ENCODE peak calls at places on chromosomes 12 and 14, in six cellular contexts. C is pancreas, X is fibroblast of villous mesenchyme, V is colonic mucosa, M is GM13976, A is neural progenitor cell. K is an unnamed sample.

GRCh38 chr12:66044731-66045130 is 85.8 kb downstream of the LLPH start:
- DNase-seq in X (peak; percentile 14), V (no peak), A (no peak), C (no peak), M (no peak), K (no peak)

GRCh38 chr12:115456946-115457689 is 773.1 kb upstream of the TBX3 start:
- DNase-seq in V (no peak), X (no peak), C (no peak), M (no peak), A (peak; percentile 67), K (no peak)

GRCh38 chr12:13002301-13003097 is 2.4 kb upstream of the HEBP1 start:
- DNase-seq in X (no peak), C (no peak), V (no peak), M (no peak), A (no peak), K (no peak)

GRCh38 chr12:18250313-18250916 is 10.9 kb upstream of the PIK3C2G start:
- DNase-seq in V (peak; percentile 38), C (no peak), M (peak; percentile 48), X (peak; percentile 76), A (peak; percentile 88), K (peak; percentile 25)

GRCh38 chr12:62709321-62709720 is 225.6 kb downstream of the PPM1H start:
- DNase-seq in M (no peak), A (no peak), V (no peak), X (no peak), C (no peak), K (no peak)

GRCh38 chr12:50725011-50725899 is 38.6 kb upstream of the ATF1 start:
- DNase-seq in M (no peak), C (no peak), X (peak; percentile 33), V (no peak), A (no peak), K (no peak)

GRCh38 chr12:104534162-104534856 is 77.6 kb downstream of the CHST11 start:
- DNase-seq in V (no peak), M (no peak), X (no peak), C (no peak), A (no peak), K (no peak)

GRCh38 chr12:102484017-102484731 is 3.8 kb upstream of the IGF1 start:
- DNase-seq in M (peak; percentile 31), A (peak; percentile 46), X (peak; percentile 66), V (peak; percentile 45), C (peak; percentile 22), K (peak; percentile 57)

GRCh38 chr12:39830862-39831520 is 211.4 kb upstream of the ABCD2 start:
- DNase-seq in V (no peak), X (no peak), A (no peak), C (no peak), M (no peak), K (no peak)

GRCh38 chr12:124487834-124488165 is 79.6 kb downstream of the NCOR2 start:
- DNase-seq in A (no peak), C (no peak), V (no peak), M (no peak), X (no peak), K (no peak)

GRCh38 chr12:57889541-57889989 is 43.0 kb upstream of the CTDSP2 start:
- DNase-seq in M (no peak), A (peak; percentile 34), C (no peak), V (peak; percentile 72), X (peak; percentile 96), K (no peak)

GRCh38 chr12:57726884-57727757 is 11.4 kb downstream of the AGAP2 start:
- DNase-seq in A (peak; percentile 40), V (peak; percentile 34), X (peak; percentile 26), M (peak; percentile 32), C (peak; percentile 75), K (peak; percentile 36)

GRCh38 chr12:130258863-130259262 is 78.8 kb upstream of the PIWIL1 start:
- DNase-seq in X (no peak), C (no peak), V (no peak), A (no peak), M (no peak), K (no peak)

GRCh38 chr12:22527999-22528398 is 16.3 kb downstream of the C2CD5 start:
- DNase-seq in A (no peak), C (no peak), X (peak; percentile 65), M (no peak), V (no peak), K (no peak)

GRCh38 chr14:23550827-23551265 is 719 bp downstream of the ZFHX2 start:
- DNase-seq in X (no peak), C (peak; percentile 43), V (no peak), M (no peak), A (peak; percentile 64), K (no peak)

GRCh38 chr12:68451261-68452091 is 119.3 kb upstream of the MDM1 start:
- DNase-seq in C (no peak), V (peak; percentile 32), X (peak; percentile 93), A (no peak), M (peak; percentile 17), K (peak; percentile 44)

GRCh38 chr14:63752449-63753169 is 24.7 kb upstream of the SGPP1 start:
- DNase-seq in X (peak; percentile 87), C (no peak), V (peak; percentile 26), M (no peak), A (no peak), K (no peak)

GRCh38 chr12:34599530-34600513 is 577.5 kb downstream of the ALG10 start:
- DNase-seq in A (no peak), M (peak; percentile 4), X (no peak), V (no peak), C (peak; percentile 8), K (no peak)

GRCh38 chr12:105803292-105803691 is 335.5 kb downstream of the NUAK1 start:
- DNase-seq in M (no peak), C (no peak), A (no peak), X (peak; percentile 24), V (no peak), K (no peak)

GRCh38 chr14:81523016-81523415 is 10.6 kb downstream of the SEL1L start:
- DNase-seq in A (no peak), V (no peak), M (no peak), X (no peak), C (no peak), K (no peak)

GRCh38 chr14:105974902-105975301 is 448.5 kb downstream of the TMEM121 start:
- DNase-seq in X (no peak), M (peak; percentile 45), V (no peak), C (no peak), A (no peak), K (peak; percentile 22)
- TF ChIP-seq CTCF in X (no peak), M (peak; percentile 24), V (no peak), C (no peak), A (no peak), K (peak; percentile 34)

GRCh38 chr12:108234155-108234554 is 105.0 kb downstream of the CMKLR1 start:
- DNase-seq in A (no peak), X (peak; percentile 4), V (no peak), C (no peak), M (no peak), K (peak; percentile 23)
- TF ChIP-seq CTCF in A (peak; percentile 16), X (peak; percentile 19), V (no peak), C (no peak), M (peak; percentile 38), K (no peak)

DNA sequence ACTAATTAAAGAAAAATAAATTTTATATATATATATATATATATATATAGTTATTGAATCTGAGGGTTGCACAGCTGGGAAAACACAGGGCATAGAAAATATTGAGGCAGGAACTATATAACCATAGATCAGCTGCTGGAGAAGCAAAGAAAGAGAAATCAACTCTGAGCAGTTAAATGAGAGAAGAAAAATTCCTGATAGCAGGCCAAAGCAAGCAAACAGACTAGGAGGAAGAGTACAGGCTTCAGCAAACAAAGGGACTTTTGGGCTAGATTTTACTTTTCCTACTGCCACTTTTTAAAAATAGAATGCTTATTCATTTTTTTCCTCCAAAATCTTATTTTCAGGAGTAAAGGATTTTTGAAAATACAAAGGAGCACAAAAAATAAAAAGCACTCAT is 216.0 kb upstream of the PRKD1 start:
- DNase-seq in X (no peak), C (no peak), M (no peak), V (no peak), A (no peak), K (no peak)
- TF ChIP-seq CTCF in X (no peak), C (no peak), M (no peak), V (no peak), A (no peak), K (no peak)

GRCh38 chr12:44000309-44000952 is 164.6 kb downstream of the TMEM117 start:
- DNase-seq in M (peak; percentile 19), C (peak; percentile 28), X (peak; percentile 36), A (peak; percentile 84), V (peak; percentile 30), K (peak; percentile 49)
- TF ChIP-seq CTCF in M (peak; percentile 51), C (peak; percentile 37), X (peak; percentile 63), A (peak; percentile 77), V (peak; percentile 56), K (peak; percentile 42)